ENCODE peak calls at places on chromosomes 3 and 15, in five cellular contexts. I is neural progenitor cell; V is heart right ventricle; H is sigmoid colon; G is CD4-positive, alpha-beta memory T cell. F is an unnamed sample. For H3K9me3, the result is how much of the 10 kb centered on the place peaks cover.

GRCh38 chr15:80234883-80235282 is 17.1 kb downstream of the CTXND1 start:
- DNase-seq in V (no peak), G (peak), I (peak), H (no peak), F (no peak)

GRCh38 chr3:11541321-11542303 is 102.1 kb downstream of the VGLL4 start:
- DNase-seq in G (no peak), I (no peak), V (no peak), H (peak), F (no peak)

GRCh38 chr3:158713094-158713499 is 19.2 kb downstream of the RARRES1 start:
- DNase-seq in I (peak), V (no peak), H (no peak), G (no peak), F (no peak)

GRCh38 chr3:58013973-58014649 is 5.9 kb downstream of the FLNB start:
- DNase-seq in I (no peak), V (peak), H (peak), G (no peak), F (no peak)

GRCh38 chr3:149472393-149472792 is 2.1 kb upstream of the TM4SF4 start:
- DNase-seq in H (no peak), G (no peak), I (no peak), V (no peak), F (no peak)

GRCh38 chr3:142447308-142447851 is 457 bp downstream of the XRN1 start:
- DNase-seq in G (no peak), V (peak), I (peak), H (peak), F (peak)

GRCh38 chr15:95911570-95912279 is 418.8 kb upstream of the NR2F2 start:
- DNase-seq in G (no peak), V (no peak), H (no peak), I (peak), F (no peak)

GRCh38 chr3:180802837-180803236 is 109.6 kb upstream of the FXR1 start:
- DNase-seq in H (no peak), I (peak), G (no peak), V (no peak), F (no peak)

GRCh38 chr15:68674975-68675374 is 96.2 kb downstream of the CORO2B start:
- DNase-seq in G (no peak), H (peak), V (no peak), I (peak), F (no peak)

GRCh38 chr15:99104788-99105515 is at the start of gene SYNM:
- DNase-seq in V (peak), I (peak), G (peak), H (peak), F (no peak)

GRCh38 chr15:32030795-32031194 is 480 bp downstream of the CHRNA7 start:
- DNase-seq in I (peak), H (no peak), G (no peak), V (no peak), F (no peak)

GRCh38 chr3:14587733-14588360 is 47.7 kb upstream of the GRIP2 start:
- DNase-seq in I (no peak), G (no peak), V (no peak), H (no peak), F (no peak)

GRCh38 chr15:81294501-81294850 is 29.5 kb downstream of the STARD5 start:
- DNase-seq in G (no peak), H (no peak), V (no peak), I (no peak), F (no peak)

GRCh38 chr3:53693441-53693840 is 152.8 kb downstream of the CHDH start:
- DNase-seq in V (no peak), H (no peak), I (no peak), G (no peak), F (no peak)

GRCh38 chr15:76502678-76503077 is 166.1 kb downstream of the ISL2 start:
- DNase-seq in G (no peak), V (no peak), I (no peak), H (no peak), F (no peak)

GRCh38 chr3:48739955-48740823 is 23.2 kb upstream of the IP6K2 start:
- DNase-seq in V (peak), G (peak), H (peak), I (peak), F (peak)

GRCh38 chr3:195612075-195612800 is 28.5 kb upstream of the APOD start:
- DNase-seq in I (no peak), H (peak), G (no peak), V (no peak), F (no peak)

GRCh38 chr15:47301481-47301880 is 415.8 kb upstream of the SEMA6D start:
- DNase-seq in G (no peak), I (no peak), H (no peak), V (no peak), F (no peak)

GRCh38 chr3:60588806-60589205 is 662.4 kb downstream of the FHIT start:
- DNase-seq in V (no peak), H (no peak), G (no peak), I (no peak), F (no peak)

GRCh38 chr15:89783861-89784685 is 7.9 kb downstream of the MESP2 start:
- DNase-seq in V (no peak), H (no peak), I (no peak), G (no peak), F (no peak)

GRCh38 chr3:33184863-33185262 is 33.7 kb downstream of the SUSD5 start:
- DNase-seq in G (no peak), H (no peak), V (no peak), I (no peak), F (no peak)

GRCh38 chr3:157248590-157249425 is 88.9 kb upstream of the CCNL1 start:
- DNase-seq in G (no peak), I (peak), H (no peak), V (peak), F (no peak)

GRCh38 chr3:125357032-125357658 is 18.0 kb downstream of the ZNF148 start:
- DNase-seq in I (peak), V (peak), H (peak), G (peak), F (peak)

GRCh38 chr3:76673171-76673570 is 366.7 kb upstream of the ROBO2 start:
- DNase-seq in I (no peak), H (no peak), V (no peak), G (no peak), F (no peak)

GRCh38 chr3:126883241-126883640 is 99.7 kb upstream of the PLXNA1 start:
- DNase-seq in I (no peak), H (no peak), G (no peak), V (no peak), F (no peak)

GRCh38 chr3:15060029-15060428 is 5.1 kb downstream of the MRPS25 start:
- DNase-seq in H (no peak), G (no peak), V (no peak), I (no peak), F (no peak)

GRCh38 chr3:158802399-158803023 is 657 bp downstream of the MFSD1 start:
- DNase-seq in H (no peak), G (no peak), V (no peak), I (no peak), F (no peak)

GRCh38 chr3:52521881-52522650 is 11.6 kb downstream of the NT5DC2 start:
- DNase-seq in I (no peak), G (no peak), V (peak), H (peak), F (no peak)

GRCh38 chr15:45386420-45386819 is 8.1 kb upstream of the GATM start:
- DNase-seq in V (no peak), H (no peak), I (no peak), G (no peak), F (no peak)

GRCh38 chr3:194675081-194675640 is 3.2 kb upstream of the LSG1 start:
- DNase-seq in V (no peak), I (no peak), G (no peak), H (no peak), F (no peak)

GRCh38 chr3:43817825-43818224 is 127.1 kb downstream of the ABHD5 start:
- DNase-seq in V (no peak), G (no peak), I (no peak), H (no peak), F (no peak)

GRCh38 chr3:133192967-133193366 is 154.8 kb downstream of the TMEM108 start:
- DNase-seq in V (no peak), G (no peak), I (no peak), H (no peak), F (no peak)
- H3K9me3 ChIP-seq in V (under half), G (under half), I (under half), H (under half), F (under half)

GRCh38 chr3:365268-365667 is 168.7 kb downstream of the CHL1 start:
- DNase-seq in H (no peak), I (no peak), V (no peak), G (no peak), F (no peak)
- H3K9me3 ChIP-seq in H (under half), I (under half), V (under half), G (under half), F (under half)

DNA sequence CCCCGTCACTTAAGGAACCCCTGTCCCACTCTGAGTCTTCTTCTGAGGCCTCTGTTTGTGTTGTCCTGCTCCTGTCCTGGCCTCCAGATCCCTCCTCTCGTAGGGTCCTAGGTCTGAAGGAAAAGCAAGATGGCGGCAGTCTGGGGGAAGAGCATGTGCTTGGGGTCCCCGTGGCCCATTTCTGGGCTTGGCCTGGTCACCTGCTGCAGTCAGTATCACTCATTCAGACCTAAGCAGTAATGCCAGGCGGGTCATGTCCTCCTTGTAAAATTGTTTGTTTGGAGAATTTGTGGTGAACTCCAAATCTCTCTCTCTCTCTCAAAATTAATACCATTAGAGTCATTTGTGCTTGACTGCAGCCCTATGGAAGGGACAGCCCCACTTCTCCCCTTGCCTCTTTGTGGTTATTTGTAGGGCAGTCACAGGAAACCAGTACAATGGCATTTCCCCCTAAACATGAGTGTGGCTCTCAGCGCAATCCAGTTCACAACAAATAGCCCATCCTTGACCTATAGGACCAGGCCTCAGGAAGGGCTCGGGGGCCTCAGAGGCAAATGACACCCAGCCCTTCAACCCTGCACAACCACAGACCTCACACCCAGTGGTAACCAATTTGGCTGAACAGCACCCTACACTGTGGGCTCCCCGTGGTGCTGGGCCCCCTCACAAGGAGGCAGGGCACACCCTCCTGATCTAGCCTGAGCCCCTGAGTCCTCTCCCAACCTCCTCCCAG is 173.5 kb downstream of the OR4M2 start:
- DNase-seq in V (no peak), I (no peak), H (no peak), G (no peak), F (no peak)
- H3K9me3 ChIP-seq in V (under half), I (half or more), H (under half), G (under half), F (under half)

GRCh38 chr3:103136621-103137020 is 701.8 kb downstream of the ZPLD1 start:
- DNase-seq in H (no peak), V (no peak), G (no peak), I (no peak), F (no peak)
- H3K9me3 ChIP-seq in H (under half), V (under half), G (under half), I (under half), F (under half)

GRCh38 chr3:176262071-176262470 is 935.2 kb downstream of the TBL1XR1 start:
- DNase-seq in H (no peak), V (no peak), G (no peak), I (no peak), F (no peak)
- H3K9me3 ChIP-seq in H (under half), V (under half), G (under half), I (under half), F (under half)

DNA sequence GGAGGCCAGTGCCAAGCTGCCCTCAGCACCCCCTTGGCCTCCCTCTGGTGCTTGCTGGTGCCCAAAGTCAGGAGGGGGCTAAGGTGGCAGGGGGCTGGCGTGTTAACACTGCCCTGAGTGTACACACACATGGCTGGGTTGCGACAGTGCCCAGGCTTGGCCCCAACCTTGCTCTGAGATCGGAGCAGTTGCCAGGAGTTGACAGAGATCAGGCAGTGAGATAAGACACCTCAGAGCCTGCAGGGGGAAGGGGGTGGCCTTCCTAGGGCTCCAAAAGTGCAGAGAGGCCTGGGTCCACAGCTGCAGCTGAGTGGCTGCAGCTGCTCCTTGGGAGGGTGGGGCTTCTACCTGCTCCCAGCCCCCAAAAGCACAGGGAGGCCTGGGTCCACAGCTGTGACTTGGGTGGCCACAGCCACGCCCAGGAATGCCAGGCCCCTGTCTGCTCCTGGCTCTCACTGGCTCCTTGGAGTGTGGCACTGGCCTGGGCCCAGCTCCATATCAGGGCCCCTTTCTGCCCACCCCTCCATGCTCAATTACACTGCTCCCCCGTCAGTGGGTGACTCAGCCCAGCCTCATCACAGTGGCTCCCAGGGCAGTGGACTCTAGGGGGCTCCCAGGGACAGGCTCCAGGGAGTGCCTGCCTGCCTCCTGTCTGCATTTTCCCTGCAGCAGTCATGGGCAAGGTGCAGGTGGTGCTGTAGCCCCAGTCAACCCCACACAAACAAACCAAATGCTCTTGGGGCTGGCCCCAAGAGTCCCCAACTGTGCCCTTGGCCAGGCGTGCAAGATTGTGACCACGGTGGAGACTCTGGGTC is 56.4 kb upstream of the C15orf39 start:
- DNase-seq in H (no peak), G (no peak), V (no peak), I (no peak), F (no peak)
- H3K9me3 ChIP-seq in H (under half), G (under half), V (half or more), I (under half), F (under half)

GRCh38 chr15:87578776-87579175 is 677.8 kb downstream of the NTRK3 start:
- DNase-seq in I (no peak), V (no peak), H (no peak), G (no peak), F (no peak)
- H3K9me3 ChIP-seq in I (under half), V (under half), H (under half), G (under half), F (under half)